ENCODE peak calls at places on chromosomes 13 and 19, in five cellular contexts. One of them, this sample, is unnamed. For H3K9me2, the result is how much of the 10 kb centered on the place peaks cover.

GRCh38 chr13:75479102-75479501 is 2.9 kb downstream of the TBC1D4 start:
- DNase-seq in PC-3: peak
- DNase-seq in HCT116: no peak
- DNase-seq in SK-N-SH: no peak
- DNase-seq in GM23338: no peak
- DNase-seq in this sample: no peak

GRCh38 chr13:32001392-32001768 is 30.2 kb upstream of the FRY start:
- DNase-seq in PC-3: peak
- DNase-seq in HCT116: peak
- DNase-seq in SK-N-SH: peak
- DNase-seq in GM23338: peak
- DNase-seq in this sample: peak

GRCh38 chr13:94020833-94021232 is 458.6 kb downstream of the DCT start:
- DNase-seq in PC-3: peak
- DNase-seq in HCT116: no peak
- DNase-seq in SK-N-SH: no peak
- DNase-seq in GM23338: no peak
- DNase-seq in this sample: no peak

GRCh38 chr13:99275093-99275469 is 16.9 kb upstream of the GPR18 start:
- DNase-seq in PC-3: peak
- DNase-seq in HCT116: no peak
- DNase-seq in SK-N-SH: no peak
- DNase-seq in GM23338: no peak
- DNase-seq in this sample: no peak

GRCh38 chr13:102190930-102191329 is 210.9 kb downstream of the FGF14 start:
- DNase-seq in PC-3: no peak
- DNase-seq in HCT116: no peak
- DNase-seq in SK-N-SH: no peak
- DNase-seq in GM23338: no peak
- DNase-seq in this sample: no peak

GRCh38 chr19:49951806-49952474 is 9.0 kb downstream of the SIGLEC11 start:
- DNase-seq in PC-3: no peak
- DNase-seq in HCT116: no peak
- DNase-seq in SK-N-SH: no peak
- DNase-seq in GM23338: no peak
- DNase-seq in this sample: no peak

GRCh38 chr19:38452430-38453366 is 19.2 kb downstream of the RYR1 start:
- DNase-seq in PC-3: peak
- DNase-seq in HCT116: peak
- DNase-seq in SK-N-SH: peak
- DNase-seq in GM23338: peak
- DNase-seq in this sample: peak

GRCh38 chr13:42011601-42012401 is 36.6 kb upstream of the DGKH start:
- DNase-seq in PC-3: no peak
- DNase-seq in HCT116: no peak
- DNase-seq in SK-N-SH: no peak
- DNase-seq in GM23338: peak
- DNase-seq in this sample: no peak

GRCh38 chr13:113880651-113881611 is 17.1 kb upstream of the GAS6 start:
- DNase-seq in PC-3: no peak
- DNase-seq in HCT116: no peak
- DNase-seq in SK-N-SH: no peak
- DNase-seq in GM23338: no peak
- DNase-seq in this sample: no peak

GRCh38 chr13:102443234-102443633 is 41.4 kb upstream of the FGF14 start:
- DNase-seq in PC-3: no peak
- DNase-seq in HCT116: no peak
- DNase-seq in SK-N-SH: no peak
- DNase-seq in GM23338: no peak
- DNase-seq in this sample: no peak

GRCh38 chr19:4523306-4524110 is 5.2 kb upstream of the PLIN4 start:
- DNase-seq in PC-3: peak
- DNase-seq in HCT116: peak
- DNase-seq in SK-N-SH: peak
- DNase-seq in GM23338: peak
- DNase-seq in this sample: peak

GRCh38 chr19:42469311-42470239 is 26.8 kb upstream of the CXCL17 start:
- DNase-seq in PC-3: no peak
- DNase-seq in HCT116: no peak
- DNase-seq in SK-N-SH: no peak
- DNase-seq in GM23338: no peak
- DNase-seq in this sample: peak

GRCh38 chr13:33251131-33251629 is 34.4 kb downstream of the STARD13 start:
- DNase-seq in PC-3: peak
- DNase-seq in HCT116: peak
- DNase-seq in SK-N-SH: peak
- DNase-seq in GM23338: no peak
- DNase-seq in this sample: no peak

GRCh38 chr13:99797716-99798115 is 173.9 kb downstream of the ZIC5 start:
- DNase-seq in PC-3: no peak
- DNase-seq in HCT116: no peak
- DNase-seq in SK-N-SH: no peak
- DNase-seq in GM23338: peak
- DNase-seq in this sample: no peak

GRCh38 chr13:46593403-46593802 is 40.4 kb downstream of the LRCH1 start:
- DNase-seq in PC-3: no peak
- DNase-seq in HCT116: no peak
- DNase-seq in SK-N-SH: no peak
- DNase-seq in GM23338: no peak
- DNase-seq in this sample: peak

GRCh38 chr19:12676384-12676792 is 5.3 kb downstream of the DHPS start:
- DNase-seq in PC-3: peak
- DNase-seq in HCT116: peak
- DNase-seq in SK-N-SH: peak
- DNase-seq in GM23338: peak
- DNase-seq in this sample: peak

GRCh38 chr13:110331362-110331761 is 24.3 kb downstream of the COL4A2 start:
- DNase-seq in PC-3: no peak
- DNase-seq in HCT116: no peak
- DNase-seq in SK-N-SH: no peak
- DNase-seq in GM23338: no peak
- DNase-seq in this sample: no peak

GRCh38 chr19:36026091-36026876 is 6.4 kb downstream of the CLIP3 start:
- DNase-seq in PC-3: no peak
- DNase-seq in HCT116: no peak
- DNase-seq in SK-N-SH: no peak
- DNase-seq in GM23338: no peak
- DNase-seq in this sample: no peak

GRCh38 chr19:17333611-17334413 is 843 bp downstream of the ANO8 start:
- DNase-seq in PC-3: peak
- DNase-seq in HCT116: peak
- DNase-seq in SK-N-SH: no peak
- DNase-seq in GM23338: peak
- DNase-seq in this sample: peak

GRCh38 chr19:14162871-14163297 is 26.5 kb upstream of the ASF1B start:
- DNase-seq in PC-3: no peak
- DNase-seq in HCT116: no peak
- DNase-seq in SK-N-SH: peak
- DNase-seq in GM23338: no peak
- DNase-seq in this sample: no peak

GRCh38 chr19:48842744-48843162 is 6.5 kb upstream of the HSD17B14 start:
- DNase-seq in PC-3: peak
- DNase-seq in HCT116: peak
- DNase-seq in SK-N-SH: peak
- DNase-seq in GM23338: peak
- DNase-seq in this sample: peak

GRCh38 chr19:52248256-52248655 is 21.1 kb upstream of the ZNF766 start:
- DNase-seq in PC-3: peak
- DNase-seq in HCT116: peak
- DNase-seq in SK-N-SH: peak
- DNase-seq in GM23338: peak
- DNase-seq in this sample: peak

GRCh38 chr13:34076319-34076718 is 258.4 kb downstream of the RFC3 start:
- DNase-seq in PC-3: peak
- DNase-seq in HCT116: no peak
- DNase-seq in SK-N-SH: no peak
- DNase-seq in GM23338: no peak
- DNase-seq in this sample: no peak

GRCh38 chr13:95403349-95404140 is 102.3 kb upstream of the ABCC4 start:
- DNase-seq in PC-3: peak
- DNase-seq in HCT116: no peak
- DNase-seq in SK-N-SH: no peak
- DNase-seq in GM23338: peak
- DNase-seq in this sample: no peak

GRCh38 chr13:86446311-86446710 is 647.1 kb upstream of the SLITRK6 start:
- DNase-seq in PC-3: peak
- DNase-seq in HCT116: no peak
- DNase-seq in SK-N-SH: no peak
- DNase-seq in GM23338: peak
- DNase-seq in this sample: no peak

GRCh38 chr19:41310031-41310831 is at the start of gene CCDC97:
- DNase-seq in PC-3: peak
- DNase-seq in HCT116: peak
- DNase-seq in SK-N-SH: peak
- DNase-seq in GM23338: peak
- DNase-seq in this sample: peak

GRCh38 chr19:827314-827709 is 325 bp upstream of the AZU1 start:
- DNase-seq in PC-3: no peak
- DNase-seq in HCT116: no peak
- DNase-seq in SK-N-SH: no peak
- DNase-seq in GM23338: no peak
- DNase-seq in this sample: no peak

GRCh38 chr13:31322025-31322424 is 122.2 kb downstream of the B3GLCT start:
- DNase-seq in PC-3: no peak
- DNase-seq in HCT116: no peak
- DNase-seq in SK-N-SH: no peak
- DNase-seq in GM23338: no peak
- DNase-seq in this sample: peak

GRCh38 chr19:31294189-31294588 is 55.0 kb downstream of the TSHZ3 start:
- DNase-seq in PC-3: no peak
- DNase-seq in HCT116: no peak
- DNase-seq in SK-N-SH: no peak
- DNase-seq in GM23338: no peak
- DNase-seq in this sample: no peak

GRCh38 chr13:42574435-42575311 is 721 bp downstream of the TNFSF11 start:
- DNase-seq in PC-3: no peak
- DNase-seq in HCT116: no peak
- DNase-seq in SK-N-SH: peak
- DNase-seq in GM23338: peak
- DNase-seq in this sample: no peak

GRCh38 chr13:32961724-32962123 is 54.5 kb upstream of the KL start:
- DNase-seq in PC-3: no peak
- DNase-seq in HCT116: no peak
- DNase-seq in SK-N-SH: peak
- DNase-seq in GM23338: no peak
- DNase-seq in this sample: no peak

GRCh38 chr13:48866204-48866603 is 109.5 kb upstream of the FNDC3A start:
- DNase-seq in PC-3: no peak
- DNase-seq in HCT116: no peak
- DNase-seq in SK-N-SH: peak
- DNase-seq in GM23338: no peak
- DNase-seq in this sample: no peak

GRCh38 chr19:5823579-5824281 is 15.8 kb downstream of the FUT6 start:
- DNase-seq in PC-3: peak
- DNase-seq in HCT116: no peak
- DNase-seq in SK-N-SH: peak
- DNase-seq in GM23338: peak
- DNase-seq in this sample: no peak

GRCh38 chr13:76023644-76024043 is 387.5 kb downstream of the LMO7 start:
- DNase-seq in PC-3: peak
- DNase-seq in HCT116: no peak
- DNase-seq in SK-N-SH: no peak
- DNase-seq in GM23338: no peak
- DNase-seq in this sample: no peak

DNA sequence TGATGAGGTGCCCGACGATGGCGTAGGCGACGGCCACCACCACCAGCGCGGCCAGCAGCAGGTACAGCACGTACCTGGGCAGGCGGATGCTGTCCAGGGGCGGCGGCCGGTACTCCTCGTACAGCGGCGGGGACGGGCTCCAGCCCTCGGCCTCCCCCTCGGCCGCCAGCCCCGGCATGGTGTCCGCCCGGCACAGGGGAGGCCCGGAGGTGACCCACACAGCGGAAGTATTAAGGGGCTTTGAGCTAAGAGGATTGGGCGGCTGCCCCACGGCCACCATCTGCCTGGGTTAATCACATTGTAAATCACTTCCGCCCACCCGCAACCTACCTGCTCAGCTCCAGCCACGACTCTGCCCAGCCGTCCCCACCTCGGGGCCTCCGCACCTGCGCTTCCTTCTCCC is at the start of gene SMIM44:
- DNase-seq in PC-3: peak
- DNase-seq in HCT116: no peak
- DNase-seq in SK-N-SH: no peak
- DNase-seq in GM23338: no peak
- DNase-seq in this sample: no peak
- H3K9me2 ChIP-seq in PC-3: under half
- H3K9me2 ChIP-seq in HCT116: under half
- H3K9me2 ChIP-seq in SK-N-SH: under half
- H3K9me2 ChIP-seq in GM23338: under half
- H3K9me2 ChIP-seq in this sample: under half

GRCh38 chr13:52840066-52840465 is 8.4 kb downstream of the PCDH8 start:
- DNase-seq in PC-3: no peak
- DNase-seq in HCT116: no peak
- DNase-seq in SK-N-SH: no peak
- DNase-seq in GM23338: no peak
- DNase-seq in this sample: no peak
- H3K9me2 ChIP-seq in PC-3: under half
- H3K9me2 ChIP-seq in HCT116: under half
- H3K9me2 ChIP-seq in SK-N-SH: under half
- H3K9me2 ChIP-seq in GM23338: under half
- H3K9me2 ChIP-seq in this sample: under half

DNA sequence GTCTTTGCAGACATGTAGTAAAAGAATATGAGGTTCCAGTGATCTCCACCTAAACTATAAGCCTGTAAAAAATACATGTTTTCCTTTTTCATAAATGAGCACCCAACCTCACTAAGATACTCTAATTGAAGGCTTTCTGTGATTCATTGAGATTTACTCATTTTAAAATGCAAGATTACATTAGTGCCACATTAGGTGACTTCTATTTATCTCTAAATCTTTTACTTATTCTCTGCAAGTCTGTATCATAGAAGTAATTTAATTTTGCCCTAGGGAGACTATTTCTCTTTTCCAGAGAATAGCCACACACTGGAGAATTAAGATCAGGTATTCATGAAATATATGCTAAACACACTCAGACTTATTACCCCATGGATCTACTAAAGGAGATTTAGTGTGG is 290.3 kb upstream of the ATXN8OS start:
- DNase-seq in PC-3: no peak
- DNase-seq in HCT116: no peak
- DNase-seq in SK-N-SH: no peak
- DNase-seq in GM23338: no peak
- DNase-seq in this sample: no peak
- H3K9me2 ChIP-seq in PC-3: under half
- H3K9me2 ChIP-seq in HCT116: under half
- H3K9me2 ChIP-seq in SK-N-SH: under half
- H3K9me2 ChIP-seq in GM23338: under half
- H3K9me2 ChIP-seq in this sample: under half

DNA sequence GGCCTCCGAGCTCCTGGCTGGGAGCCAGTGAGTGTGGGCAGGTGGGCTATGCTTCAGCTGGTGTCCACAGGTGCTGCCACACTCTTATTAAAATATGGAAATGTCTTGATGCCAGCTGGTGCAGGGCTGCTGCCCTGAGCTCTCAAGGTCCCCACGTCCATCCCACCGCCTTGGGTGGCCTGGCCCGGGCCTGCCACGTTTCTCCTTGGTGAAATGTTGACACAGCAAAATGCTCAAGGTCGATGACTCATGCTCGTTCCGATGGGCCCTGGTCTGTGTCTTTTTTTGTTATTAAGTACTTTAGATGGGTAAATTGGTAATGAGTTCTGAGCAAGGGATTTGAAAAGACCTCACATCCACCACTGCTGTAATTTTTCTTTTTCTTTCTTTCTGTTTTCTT is 524.7 kb downstream of the MYO16 start:
- DNase-seq in PC-3: peak
- DNase-seq in HCT116: no peak
- DNase-seq in SK-N-SH: no peak
- DNase-seq in GM23338: no peak
- DNase-seq in this sample: no peak
- H3K9me2 ChIP-seq in PC-3: under half
- H3K9me2 ChIP-seq in HCT116: under half
- H3K9me2 ChIP-seq in SK-N-SH: under half
- H3K9me2 ChIP-seq in GM23338: under half
- H3K9me2 ChIP-seq in this sample: under half